ENCODE peak calls at places on chromosomes 2 and 18, in five cellular contexts. E is cerebellar cortex, C is DMS79 treated with DMSO at 0.1 percent for 48 hours, A is EL, X is AG20443. W is an unnamed sample.

GRCh38 chr2:210577263-210578071 is 21.1 kb downstream of the CPS1 start:
- DNase-seq in E (peak), C (peak), A (peak), X (peak), W (peak)

GRCh38 chr2:233814436-233814835 is 36.3 kb downstream of the MROH2A start:
- DNase-seq in E (no peak), C (no peak), A (no peak), X (no peak), W (no peak)

GRCh38 chr2:239774142-239774462 is 251.0 kb downstream of the NDUFA10 start:
- DNase-seq in E (no peak), C (no peak), A (no peak), X (no peak), W (no peak)

GRCh38 chr2:100260712-100261620 is 61.3 kb downstream of the LONRF2 start:
- DNase-seq in E (peak), C (peak), A (peak), X (peak), W (peak)

GRCh38 chr2:198697794-198698193 is 759.9 kb downstream of the SATB2 start:
- DNase-seq in E (no peak), C (no peak), A (no peak), X (no peak), W (no peak)

GRCh38 chr2:148814143-148814852 is 60.7 kb upstream of the KIF5C start:
- DNase-seq in E (no peak), C (no peak), A (peak), X (no peak), W (peak)

GRCh38 chr2:186349508-186349907 is 136.6 kb upstream of the ZC3H15 start:
- DNase-seq in E (no peak), C (no peak), A (peak), X (no peak), W (peak)

GRCh38 chr2:7014201-7014640 is 97.0 kb downstream of the RNF144A start:
- DNase-seq in E (peak), C (no peak), A (no peak), X (no peak), W (no peak)

GRCh38 chr2:54722641-54723299 is 692 bp upstream of the EML6 start:
- DNase-seq in E (no peak), C (peak), A (peak), X (peak), W (peak)

GRCh38 chr18:51726614-51727013 is 529.1 kb upstream of the MEX3C start:
- DNase-seq in E (no peak), C (no peak), A (no peak), X (no peak), W (no peak)

GRCh38 chr2:101427743-101428142 is 40.4 kb upstream of the CREG2 start:
- DNase-seq in E (no peak), C (no peak), A (no peak), X (no peak), W (no peak)

GRCh38 chr2:118852605-118853128 is 5.2 kb upstream of the EN1 start:
- DNase-seq in E (no peak), C (no peak), A (no peak), X (no peak), W (no peak)

GRCh38 chr2:10810175-10811161 is 2.1 kb downstream of the PDIA6 start:
- DNase-seq in E (peak), C (no peak), A (peak), X (no peak), W (peak)

GRCh38 chr2:141493936-141494335 is 636.9 kb downstream of the LRP1B start:
- DNase-seq in E (peak), C (no peak), A (no peak), X (no peak), W (no peak)

GRCh38 chr2:127034056-127034455 is 72.9 kb downstream of the BIN1 start:
- DNase-seq in E (peak), C (no peak), A (no peak), X (no peak), W (no peak)

GRCh38 chr18:46478796-46479195 is 178.2 kb downstream of the LOXHD1 start:
- DNase-seq in E (no peak), C (peak), A (no peak), X (no peak), W (no peak)

GRCh38 chr18:43869451-43870008 is 592.2 kb upstream of the SYT4 start:
- DNase-seq in E (no peak), C (peak), A (peak), X (peak), W (peak)

GRCh38 chr2:44745460-44745859 is 196.0 kb upstream of the SIX3 start:
- DNase-seq in E (no peak), C (peak), A (no peak), X (no peak), W (no peak)

GRCh38 chr2:195929531-195929930 is 139.1 kb downstream of the DNAH7 start:
- DNase-seq in E (no peak), C (no peak), A (no peak), X (no peak), W (no peak)

GRCh38 chr18:75551071-75551470 is 123.6 kb upstream of the SMIM21 start:
- DNase-seq in E (no peak), C (peak), A (no peak), X (no peak), W (no peak)

GRCh38 chr18:79484661-79485621 is 89.2 kb downstream of the NFATC1 start:
- DNase-seq in E (no peak), C (peak), A (peak), X (peak), W (peak)

GRCh38 chr2:23250371-23250770 is 134.6 kb upstream of the KLHL29 start:
- DNase-seq in E (peak), C (no peak), A (no peak), X (no peak), W (no peak)

GRCh38 chr18:10010611-10011015 is 96.8 kb downstream of the VAPA start:
- DNase-seq in E (peak), C (no peak), A (peak), X (peak), W (peak)

GRCh38 chr2:128791120-128791982 is 472.7 kb upstream of the HS6ST1 start:
- DNase-seq in E (no peak), C (no peak), A (no peak), X (no peak), W (no peak)

GRCh38 chr2:144644549-144644948 is 124.6 kb upstream of the ZEB2 start:
- DNase-seq in E (no peak), C (no peak), A (no peak), X (no peak), W (no peak)

GRCh38 chr2:10835052-10835970 is 22.7 kb upstream of the PDIA6 start:
- DNase-seq in E (peak), C (no peak), A (peak), X (peak), W (peak)

GRCh38 chr18:3410273-3410672 is 39.7 kb upstream of the TGIF1 start:
- DNase-seq in E (peak), C (no peak), A (no peak), X (no peak), W (no peak)

W was measured in IMR-90.